ENCODE peak calls at places on chromosomes 7 and 10, in five cellular contexts. One of them, this sample, is unnamed. For H3K4me1, the result is how much of the 10 kb centered on the place peaks cover.

GRCh38 chr7:123285076-123285700 is 85.4 kb upstream of the SLC13A1 start:
- DNase-seq in K562: no peak
- DNase-seq in H1: peak
- DNase-seq in SK-N-SH: no peak
- DNase-seq in Panc1: no peak
- DNase-seq in this sample: no peak

GRCh38 chr7:130278892-130279690 is 12.4 kb downstream of the CPA2 start:
- DNase-seq in K562: no peak
- DNase-seq in H1: no peak
- DNase-seq in SK-N-SH: no peak
- DNase-seq in Panc1: no peak
- DNase-seq in this sample: no peak

GRCh38 chr7:21767300-21767900 is 178.3 kb downstream of the CDCA7L start:
- DNase-seq in K562: peak
- DNase-seq in H1: peak
- DNase-seq in SK-N-SH: peak
- DNase-seq in Panc1: peak
- DNase-seq in this sample: peak

GRCh38 chr7:50492770-50493519 is 42.8 kb upstream of the FIGNL1 start:
- DNase-seq in K562: no peak
- DNase-seq in H1: no peak
- DNase-seq in SK-N-SH: no peak
- DNase-seq in Panc1: no peak
- DNase-seq in this sample: no peak

GRCh38 chr7:151304856-151305255 is 36.8 kb upstream of the NUB1 start:
- DNase-seq in K562: no peak
- DNase-seq in H1: peak
- DNase-seq in SK-N-SH: no peak
- DNase-seq in Panc1: no peak
- DNase-seq in this sample: no peak

GRCh38 chr7:13833872-13834271 is 155.6 kb downstream of the ETV1 start:
- DNase-seq in K562: no peak
- DNase-seq in H1: no peak
- DNase-seq in SK-N-SH: no peak
- DNase-seq in Panc1: no peak
- DNase-seq in this sample: no peak

GRCh38 chr7:131390275-131390674 is 62.6 kb downstream of the MKLN1 start:
- DNase-seq in K562: no peak
- DNase-seq in H1: no peak
- DNase-seq in SK-N-SH: no peak
- DNase-seq in Panc1: no peak
- DNase-seq in this sample: no peak

GRCh38 chr7:142941541-142941940 is 2.3 kb downstream of the LLCFC1 start:
- DNase-seq in K562: no peak
- DNase-seq in H1: no peak
- DNase-seq in SK-N-SH: no peak
- DNase-seq in Panc1: no peak
- DNase-seq in this sample: no peak

GRCh38 chr10:71067098-71067760 is 145.1 kb upstream of the UNC5B start:
- DNase-seq in K562: no peak
- DNase-seq in H1: no peak
- DNase-seq in SK-N-SH: peak
- DNase-seq in Panc1: no peak
- DNase-seq in this sample: no peak

GRCh38 chr10:97882142-97883091 is 32.8 kb downstream of the GOLGA7B start:
- DNase-seq in K562: no peak
- DNase-seq in H1: no peak
- DNase-seq in SK-N-SH: no peak
- DNase-seq in Panc1: peak
- DNase-seq in this sample: peak

GRCh38 chr10:68877482-68877881 is 23.6 kb upstream of the DDX50 start:
- DNase-seq in K562: no peak
- DNase-seq in H1: no peak
- DNase-seq in SK-N-SH: no peak
- DNase-seq in Panc1: no peak
- DNase-seq in this sample: no peak

GRCh38 chr10:102869290-102870198 is at the start of gene AS3MT:
- DNase-seq in K562: no peak
- DNase-seq in H1: no peak
- DNase-seq in SK-N-SH: peak
- DNase-seq in Panc1: no peak
- DNase-seq in this sample: no peak

GRCh38 chr10:43322769-43323168 is 48.7 kb upstream of the FXYD4 start:
- DNase-seq in K562: peak
- DNase-seq in H1: peak
- DNase-seq in SK-N-SH: peak
- DNase-seq in Panc1: no peak
- DNase-seq in this sample: no peak

GRCh38 chr10:109831846-109832245 is 91.5 kb downstream of the XPNPEP1 start:
- DNase-seq in K562: no peak
- DNase-seq in H1: no peak
- DNase-seq in SK-N-SH: no peak
- DNase-seq in Panc1: no peak
- DNase-seq in this sample: no peak

GRCh38 chr7:88317422-88317821 is 10.7 kb upstream of the STEAP4 start:
- DNase-seq in K562: no peak
- DNase-seq in H1: no peak
- DNase-seq in SK-N-SH: no peak
- DNase-seq in Panc1: no peak
- DNase-seq in this sample: no peak

GRCh38 chr7:45594780-45595535 is 20.8 kb downstream of the ADCY1 start:
- DNase-seq in K562: no peak
- DNase-seq in H1: no peak
- DNase-seq in SK-N-SH: no peak
- DNase-seq in Panc1: no peak
- DNase-seq in this sample: no peak

GRCh38 chr7:45593877-45594276 is 19.7 kb downstream of the ADCY1 start:
- DNase-seq in K562: no peak
- DNase-seq in H1: no peak
- DNase-seq in SK-N-SH: no peak
- DNase-seq in Panc1: no peak
- DNase-seq in this sample: no peak

GRCh38 chr7:45597286-45597984 is 23.3 kb downstream of the ADCY1 start:
- DNase-seq in K562: no peak
- DNase-seq in H1: no peak
- DNase-seq in SK-N-SH: no peak
- DNase-seq in Panc1: no peak
- DNase-seq in this sample: no peak

GRCh38 chr7:45596665-45597095 is 22.5 kb downstream of the ADCY1 start:
- DNase-seq in K562: no peak
- DNase-seq in H1: no peak
- DNase-seq in SK-N-SH: no peak
- DNase-seq in Panc1: no peak
- DNase-seq in this sample: no peak

DNA sequence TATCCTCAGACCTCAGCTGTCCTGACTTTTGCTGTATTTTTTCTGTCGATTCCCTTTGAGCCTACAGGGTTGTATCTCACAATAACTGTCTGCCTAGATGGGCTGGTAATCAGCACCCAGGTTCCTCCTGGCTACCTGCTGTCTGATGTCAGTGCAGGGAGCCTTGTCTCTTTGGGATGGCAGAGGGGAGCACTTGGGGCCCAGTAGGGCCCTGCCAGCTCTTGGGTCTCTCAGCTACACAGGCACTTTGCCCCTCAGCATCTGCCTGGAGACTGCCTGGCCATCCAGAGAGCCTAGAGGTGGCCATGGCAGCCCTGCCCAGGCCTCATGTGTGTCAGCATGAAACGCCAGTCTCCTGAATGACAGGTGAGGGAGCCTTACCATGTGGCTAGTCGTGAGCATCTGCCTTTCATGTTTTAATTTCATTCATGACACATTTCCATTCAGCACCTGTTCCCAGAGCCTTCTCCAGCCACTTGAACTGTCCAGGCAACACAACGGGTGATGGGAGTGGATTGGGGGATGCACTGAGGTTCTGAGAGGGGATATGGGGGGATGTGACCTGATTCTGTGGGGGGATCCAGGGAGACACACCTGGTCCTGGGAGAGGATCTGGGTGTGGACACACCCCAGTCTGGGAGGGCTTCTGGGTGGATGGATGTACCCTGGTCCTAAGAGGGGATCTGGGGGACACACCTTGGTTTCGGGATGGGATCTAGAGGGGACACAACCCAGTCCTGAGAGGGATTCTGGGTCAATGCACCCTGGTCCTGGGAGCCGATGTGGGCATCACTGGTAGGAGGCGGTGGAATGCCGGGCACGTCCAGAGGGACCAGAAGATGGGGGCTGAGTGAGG is 21.9 kb downstream of the ADCY1 start:
- DNase-seq in K562: no peak
- DNase-seq in H1: no peak
- DNase-seq in SK-N-SH: no peak
- DNase-seq in Panc1: no peak
- DNase-seq in this sample: no peak
- TF ChIP-seq SIN3A in K562: no peak
- TF ChIP-seq SIN3A in H1: no peak
- TF ChIP-seq SIN3A in SK-N-SH: no peak
- TF ChIP-seq SIN3A in Panc1: no peak
- TF ChIP-seq SIN3A in this sample: no peak

GRCh38 chr7:134787064-134787463 is 7.6 kb downstream of the CALD1 start:
- DNase-seq in K562: no peak
- DNase-seq in H1: no peak
- DNase-seq in SK-N-SH: no peak
- DNase-seq in Panc1: no peak
- DNase-seq in this sample: no peak

GRCh38 chr7:134784251-134785049 is 5.0 kb downstream of the CALD1 start:
- DNase-seq in K562: no peak
- DNase-seq in H1: no peak
- DNase-seq in SK-N-SH: no peak
- DNase-seq in Panc1: no peak
- DNase-seq in this sample: no peak

GRCh38 chr7:134788191-134788590 is 8.8 kb downstream of the CALD1 start:
- DNase-seq in K562: no peak
- DNase-seq in H1: no peak
- DNase-seq in SK-N-SH: no peak
- DNase-seq in Panc1: no peak
- DNase-seq in this sample: no peak

GRCh38 chr7:134787720-134788119 is 8.3 kb downstream of the CALD1 start:
- DNase-seq in K562: no peak
- DNase-seq in H1: no peak
- DNase-seq in SK-N-SH: no peak
- DNase-seq in Panc1: no peak
- DNase-seq in this sample: no peak

DNA sequence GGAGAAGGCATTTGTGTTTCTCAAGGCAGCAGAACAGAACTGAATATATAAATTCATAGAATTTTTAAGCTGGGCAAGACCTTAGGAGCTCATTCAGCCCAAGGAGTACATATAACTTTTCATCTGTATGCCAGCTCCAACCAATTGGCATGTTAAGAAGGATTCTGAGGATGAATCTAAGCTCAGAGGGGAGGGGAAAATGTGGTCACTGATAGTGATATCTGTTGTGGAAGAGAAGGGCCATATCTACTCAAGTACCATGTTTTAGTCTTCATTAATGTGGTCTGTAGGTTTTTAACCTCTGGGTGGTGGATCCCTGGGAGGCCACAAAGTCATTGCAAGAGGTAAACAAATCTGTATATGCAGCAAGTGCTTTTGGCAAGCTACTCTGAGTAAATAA is 6.4 kb downstream of the CALD1 start:
- DNase-seq in K562: no peak
- DNase-seq in H1: no peak
- DNase-seq in SK-N-SH: no peak
- DNase-seq in Panc1: no peak
- DNase-seq in this sample: no peak
- H3K4me1 ChIP-seq in K562: under half
- H3K4me1 ChIP-seq in H1: under half
- H3K4me1 ChIP-seq in SK-N-SH: under half
- H3K4me1 ChIP-seq in Panc1: under half
- H3K4me1 ChIP-seq in this sample: under half

GRCh38 chr7:26469188-26469587 is 177.5 kb downstream of the SNX10 start:
- DNase-seq in K562: no peak
- DNase-seq in H1: no peak
- DNase-seq in SK-N-SH: no peak
- DNase-seq in Panc1: no peak
- DNase-seq in this sample: no peak

GRCh38 chr7:26472971-26473370 is 181.3 kb downstream of the SNX10 start:
- DNase-seq in K562: no peak
- DNase-seq in H1: no peak
- DNase-seq in SK-N-SH: no peak
- DNase-seq in Panc1: no peak
- DNase-seq in this sample: no peak

GRCh38 chr7:26468625-26469024 is 177.0 kb downstream of the SNX10 start:
- DNase-seq in K562: no peak
- DNase-seq in H1: no peak
- DNase-seq in SK-N-SH: no peak
- DNase-seq in Panc1: no peak
- DNase-seq in this sample: no peak

GRCh38 chr7:26474596-26474995 is 182.9 kb downstream of the SNX10 start:
- DNase-seq in K562: no peak
- DNase-seq in H1: no peak
- DNase-seq in SK-N-SH: no peak
- DNase-seq in Panc1: no peak
- DNase-seq in this sample: no peak

DNA sequence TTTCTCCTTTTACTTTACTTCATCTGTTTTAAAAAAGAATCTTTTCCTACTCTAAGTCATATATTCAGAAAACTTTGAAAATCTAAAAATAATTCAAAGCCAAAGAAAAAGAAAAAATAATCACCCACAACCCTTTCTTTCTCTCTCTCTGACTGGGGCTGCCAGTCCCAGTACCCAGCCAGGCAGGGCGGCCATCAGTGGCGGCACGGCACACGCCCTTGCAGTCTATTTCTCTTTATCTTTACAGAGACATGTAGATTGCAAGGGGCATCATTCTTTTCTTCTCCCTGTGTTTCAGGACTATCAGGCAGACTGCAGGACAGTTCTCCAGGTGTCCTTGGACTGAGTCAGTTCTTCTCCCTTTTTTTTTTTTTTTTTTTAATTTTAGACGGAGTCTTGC is 180.0 kb downstream of the SNX10 start:
- DNase-seq in K562: no peak
- DNase-seq in H1: no peak
- DNase-seq in SK-N-SH: no peak
- DNase-seq in Panc1: no peak
- DNase-seq in this sample: no peak
- TF ChIP-seq SIN3A in K562: no peak
- TF ChIP-seq SIN3A in H1: no peak
- TF ChIP-seq SIN3A in SK-N-SH: no peak
- TF ChIP-seq SIN3A in Panc1: no peak
- TF ChIP-seq SIN3A in this sample: no peak

GRCh38 chr7:25732771-25733217 is 419.2 kb upstream of the NFE2L3 start:
- DNase-seq in K562: no peak
- DNase-seq in H1: peak
- DNase-seq in SK-N-SH: no peak
- DNase-seq in Panc1: no peak
- DNase-seq in this sample: no peak

GRCh38 chr7:25731881-25732240 is 420.1 kb upstream of the NFE2L3 start:
- DNase-seq in K562: no peak
- DNase-seq in H1: no peak
- DNase-seq in SK-N-SH: no peak
- DNase-seq in Panc1: no peak
- DNase-seq in this sample: no peak

GRCh38 chr7:25731035-25731880 is 420.7 kb upstream of the NFE2L3 start:
- DNase-seq in K562: no peak
- DNase-seq in H1: no peak
- DNase-seq in SK-N-SH: no peak
- DNase-seq in Panc1: no peak
- DNase-seq in this sample: no peak

GRCh38 chr7:25739096-25739495 is 412.9 kb upstream of the NFE2L3 start:
- DNase-seq in K562: no peak
- DNase-seq in H1: no peak
- DNase-seq in SK-N-SH: no peak
- DNase-seq in Panc1: no peak
- DNase-seq in this sample: no peak

GRCh38 chr7:25735674-25736242 is 416.2 kb upstream of the NFE2L3 start:
- DNase-seq in K562: no peak
- DNase-seq in H1: no peak
- DNase-seq in SK-N-SH: no peak
- DNase-seq in Panc1: no peak
- DNase-seq in this sample: no peak
- H3K4me1 ChIP-seq in K562: under half
- H3K4me1 ChIP-seq in H1: under half
- H3K4me1 ChIP-seq in SK-N-SH: under half
- H3K4me1 ChIP-seq in Panc1: under half
- H3K4me1 ChIP-seq in this sample: under half

This sample was measured in HCT116.